ENCODE peak calls at places on chromosome 9, in four cellular contexts. H, P, L and V are unnamed samples.

GRCh38 chr9:95073918-95074317 is 243.6 kb downstream of the FANCC start:
- DNase-seq in H (no peak), P (no peak), L (no peak), V (no peak)

GRCh38 chr9:6680797-6681146 is 35.2 kb upstream of the GLDC start:
- DNase-seq in H (no peak), P (peak; percentile 40), L (no peak), V (peak; percentile 34)

GRCh38 chr9:61669352-61669751 is 479.5 kb downstream of the SPATA31A7 start:
- DNase-seq in H (no peak), P (no peak), L (no peak), V (no peak)

GRCh38 chr9:8417341-8417740 is 617.8 kb upstream of the DMAC1 start:
- DNase-seq in H (no peak), P (no peak), L (no peak), V (no peak)

GRCh38 chr9:122221223-122221811 is 7.4 kb downstream of the LHX6 start:
- DNase-seq in H (no peak), P (no peak), L (no peak), V (no peak)

GRCh38 chr9:7489018-7489417 is 310.6 kb downstream of the DMAC1 start:
- DNase-seq in H (no peak), P (no peak), L (no peak), V (no peak)

GRCh38 chr9:115524467-115525059 is 406.6 kb upstream of the TNC start:
- DNase-seq in H (no peak), P (peak; percentile 77), L (peak; percentile 79), V (peak; percentile 81)

GRCh38 chr9:127177221-127177620 is 54.8 kb upstream of the ANGPTL2 start:
- DNase-seq in H (no peak), P (no peak), L (no peak), V (no peak)

GRCh38 chr9:92664394-92665152 is 5.4 kb downstream of the IPPK start:
- DNase-seq in H (peak; percentile 56), P (peak; percentile 31), L (peak; percentile 10), V (peak; percentile 30)

GRCh38 chr9:130313103-130313858 is 47.7 kb downstream of the HMCN2 start:
- DNase-seq in H (no peak), P (no peak), L (no peak), V (no peak)

GRCh38 chr9:89309166-89309565 is 1.8 kb upstream of the CKS2 start:
- DNase-seq in H (no peak), P (no peak), L (no peak), V (peak; percentile 16)

GRCh38 chr9:6779417-6780241 is 21.9 kb downstream of the KDM4C start:
- DNase-seq in H (no peak), P (peak; percentile 73), L (peak; percentile 12), V (peak; percentile 55)

GRCh38 chr9:19173598-19174125 is 46.4 kb upstream of the PLIN2 start:
- DNase-seq in H (no peak), P (no peak), L (no peak), V (no peak)

GRCh38 chr9:31486630-31487029 is 897.8 kb upstream of the ACO1 start:
- DNase-seq in H (no peak), P (no peak), L (no peak), V (no peak)

GRCh38 chr9:90141723-90142122 is 500.9 kb downstream of the DIRAS2 start:
- DNase-seq in H (no peak), P (peak; percentile 29), L (peak; percentile 37), V (peak; percentile 52)

GRCh38 chr9:82987790-82988189 is 75.2 kb downstream of the RASEF start:
- DNase-seq in H (no peak), P (no peak), L (no peak), V (no peak)

GRCh38 chr9:137656416-137656815 is 37.6 kb downstream of the EHMT1 start:
- DNase-seq in H (no peak), P (no peak), L (no peak), V (no peak)

GRCh38 chr9:32524558-32525461 is 1.2 kb downstream of the RIGI start:
- DNase-seq in H (no peak), P (no peak), L (no peak), V (peak; percentile 38)

GRCh38 chr9:21994526-21994995 is at the start of gene CDKN2B-AS1:
- DNase-seq in H (peak; percentile 55), P (peak; percentile 76), L (peak; percentile 83), V (peak; percentile 83)

GRCh38 chr9:121266906-121267650 is 884 bp upstream of the GSN start:
- DNase-seq in H (no peak), P (no peak), L (peak; percentile 59), V (peak; percentile 52)

GRCh38 chr9:138100711-138101349 is 223.2 kb downstream of the CACNA1B start:
- DNase-seq in H (peak; percentile 11), P (no peak), L (no peak), V (no peak)

GRCh38 chr9:95074632-95075269 is 242.8 kb downstream of the FANCC start:
- DNase-seq in H (no peak), P (no peak), L (no peak), V (no peak)

GRCh38 chr9:91689006-91689405 is 261.0 kb downstream of the ROR2 start:
- DNase-seq in H (no peak), P (no peak), L (no peak), V (no peak)

GRCh38 chr9:72982161-72982799 is 29.4 kb upstream of the ALDH1A1 start:
- DNase-seq in H (no peak), P (no peak), L (no peak), V (peak; percentile 4)

GRCh38 chr9:91817493-91818225 is 132.4 kb downstream of the ROR2 start:
- DNase-seq in H (no peak), P (peak; percentile 95), L (peak; percentile 73), V (peak; percentile 93)

GRCh38 chr9:113933671-113934070 is 57.6 kb downstream of the ZNF618 start:
- DNase-seq in H (no peak), P (no peak), L (no peak), V (no peak)

GRCh38 chr9:3954950-3955670 is 344.8 kb downstream of the GLIS3 start:
- DNase-seq in H (no peak), P (peak; percentile 55), L (peak; percentile 59), V (peak; percentile 76)

GRCh38 chr9:75089369-75089766 is 1.1 kb downstream of the OSTF1 start:
- DNase-seq in H (no peak), P (no peak), L (no peak), V (no peak)

GRCh38 chr9:36276254-36276653 is 18.0 kb upstream of the GNE start:
- DNase-seq in H (no peak), P (no peak), L (no peak), V (no peak)
- TF ChIP-seq CTCF in H (no peak), P (no peak), L (no peak), V (no peak)

DNA sequence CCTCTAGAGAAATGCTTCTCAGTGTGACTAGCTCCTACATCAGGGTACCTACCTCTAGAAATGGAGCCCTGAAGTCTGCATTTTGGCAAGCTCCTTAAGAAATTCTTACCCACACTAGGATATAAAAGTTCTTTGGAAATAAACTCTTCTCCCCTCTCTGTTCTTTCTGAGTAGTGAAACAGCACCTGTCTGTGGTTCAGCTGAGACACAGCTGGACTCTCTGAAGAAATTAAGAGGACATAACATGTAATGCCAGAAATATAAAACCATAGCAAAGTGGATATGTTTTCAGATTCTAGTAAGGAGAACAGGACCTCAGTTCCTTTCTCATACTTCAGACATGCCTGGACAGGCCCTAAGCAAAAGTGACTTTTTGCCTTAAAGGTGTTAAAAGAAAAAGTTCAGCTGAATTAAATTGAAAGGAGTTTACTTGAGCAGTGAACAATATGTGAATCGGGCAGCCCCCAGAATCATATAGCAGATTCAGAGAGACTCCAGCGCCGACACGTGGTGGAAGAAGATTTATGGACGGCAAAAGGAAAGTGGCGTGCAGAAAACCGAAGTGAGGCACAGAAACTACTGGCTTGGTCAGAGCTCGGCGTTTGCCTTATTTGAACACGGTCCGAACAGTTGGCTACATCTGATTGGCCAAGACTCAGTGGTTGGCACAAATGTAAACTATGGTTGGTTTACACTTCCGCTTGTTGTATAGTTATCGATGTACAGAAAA is 64.5 kb downstream of the PRKACG start:
- DNase-seq in H (peak; percentile 52), P (no peak), L (no peak), V (peak; percentile 30)
- H3K4me3 ChIP-seq in H (no peak overlapping the region), P (no peak overlapping the region), L (no peak overlapping the region), V (no peak overlapping the region)

DNA sequence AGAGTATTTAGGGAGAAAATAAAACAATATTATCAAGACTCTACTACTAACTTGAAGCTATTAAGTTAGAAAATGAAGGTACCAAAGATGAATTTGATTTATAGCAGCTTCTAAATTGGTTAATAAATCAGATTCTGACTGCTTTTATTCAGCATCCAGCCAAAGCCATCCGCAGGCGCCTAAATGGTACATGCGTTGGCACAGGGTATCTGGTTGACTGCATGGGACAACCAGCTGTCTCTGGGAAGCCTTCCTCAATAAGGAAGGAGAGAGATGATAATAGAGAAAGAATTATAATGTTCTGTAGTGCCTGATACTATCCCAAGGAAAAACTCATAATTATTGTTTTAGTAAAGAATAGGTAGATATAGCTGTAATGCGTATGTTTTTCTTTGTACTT is 9.1 kb upstream of the TRPM3 start:
- DNase-seq in H (no peak), P (no peak), L (no peak), V (no peak)
- TF ChIP-seq CTCF in H (no peak), P (no peak), L (no peak), V (no peak)

DNA sequence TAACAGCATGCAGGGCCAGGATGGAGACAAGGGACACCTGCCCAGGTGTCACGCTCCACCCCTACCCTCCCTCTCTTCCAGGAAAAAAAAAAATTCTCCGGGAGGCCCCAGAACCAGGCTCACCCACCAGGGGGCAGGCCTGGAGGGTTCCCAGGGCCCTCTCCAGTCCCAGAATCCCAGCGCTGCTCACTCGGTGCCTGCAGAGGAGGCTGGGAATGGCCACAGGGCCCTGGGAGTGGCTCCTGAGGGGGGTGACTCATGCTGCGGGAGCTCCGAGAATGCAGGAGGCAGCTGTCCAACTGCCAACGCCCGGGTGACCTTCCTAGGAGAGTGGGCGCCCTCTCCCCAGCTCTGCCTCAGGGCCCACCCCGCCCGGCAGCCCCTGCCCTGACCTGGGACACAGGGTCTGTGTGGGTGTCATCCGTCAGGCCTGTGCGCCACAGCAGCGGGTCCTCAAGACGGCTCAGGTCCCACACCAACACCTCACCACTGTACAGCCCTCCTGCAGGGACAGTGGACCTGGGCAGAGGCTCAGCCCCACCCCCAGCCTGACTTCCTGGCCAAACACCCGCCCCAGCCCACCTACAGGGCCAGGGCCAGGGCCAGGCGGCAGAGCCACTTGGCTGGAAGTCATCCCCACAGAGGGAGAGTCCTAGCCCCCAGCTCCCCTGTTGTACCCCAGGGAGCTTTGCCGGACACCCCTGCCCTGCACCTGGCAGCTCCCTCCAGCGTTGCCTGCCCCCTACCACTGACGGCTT is 21.2 kb downstream of the DYNC2I2 start:
- DNase-seq in H (no peak), P (peak; percentile 94), L (peak; percentile 94), V (peak; percentile 93)
- H3K4me3 ChIP-seq in H (no peak overlapping the region), P (no peak overlapping the region), L (no peak overlapping the region), V (no peak overlapping the region)